ENCODE peak calls at places on chromosome 1, in four cellular contexts. J is GM04503; S is colonic mucosa; A is central memory CD8-positive, alpha-beta T cell. W is an unnamed sample.

GRCh38 chr1:47351305-47351704 is 17.7 kb downstream of the CMPK1 start:
- DNase-seq in J (no peak), S (no peak), A (no peak), W (no peak)

GRCh38 chr1:93081716-93082115 is 2.6 kb downstream of the MTF2 start:
- DNase-seq in J (peak), S (no peak), A (no peak), W (peak)

GRCh38 chr1:53349968-53350852 is 22.3 kb upstream of the LRP8 start:
- DNase-seq in J (no peak), S (peak), A (no peak), W (no peak)

GRCh38 chr1:11355594-11356467 is 82.8 kb downstream of the UBIAD1 start:
- DNase-seq in J (no peak), S (no peak), A (no peak), W (no peak)

GRCh38 chr1:80509965-80510522 is 1290.7 kb upstream of the ADGRL2 start:
- DNase-seq in J (no peak), S (no peak), A (no peak), W (no peak)

GRCh38 chr1:7550981-7551380 is 220.1 kb upstream of the VAMP3 start:
- DNase-seq in J (no peak), S (peak), A (no peak), W (no peak)

GRCh38 chr1:12001996-12002493 is 17.3 kb upstream of the MIIP start:
- DNase-seq in J (no peak), S (no peak), A (no peak), W (no peak)

GRCh38 chr1:184283999-184284398 is 102.8 kb upstream of the C1orf21 start:
- DNase-seq in J (no peak), S (peak), A (no peak), W (peak)

GRCh38 chr1:32525053-32525452 is 14.2 kb upstream of the ZBTB8A start:
- DNase-seq in J (no peak), S (no peak), A (no peak), W (no peak)

GRCh38 chr1:172608098-172608601 is 50.8 kb upstream of the FASLG start:
- DNase-seq in J (no peak), S (no peak), A (no peak), W (no peak)

GRCh38 chr1:61083014-61083798 is 845 bp downstream of the NFIA start:
- DNase-seq in J (no peak), S (no peak), A (no peak), W (no peak)

GRCh38 chr1:23100074-23100748 is 68.4 kb downstream of the LUZP1 start:
- DNase-seq in J (peak), S (no peak), A (peak), W (peak)

GRCh38 chr1:182829285-182829932 is 9.7 kb upstream of the DHX9 start:
- DNase-seq in J (no peak), S (no peak), A (no peak), W (no peak)

W was measured in skeletal muscle cell.